ENCODE peak calls at places on chromosomes 7 and 10, in four cellular contexts. One of them, this sample, is unnamed.

GRCh38 chr10:96390460-96390864 is 31.7 kb upstream of the OPALIN start:
- DNase-seq in right atrium auricular region: peak; percentile 65
- DNase-seq in breast epithelium: peak; percentile 91
- DNase-seq in tibial artery: peak; percentile 43
- DNase-seq in this sample: no peak

GRCh38 chr7:122307228-122307619 is 2.7 kb upstream of the FEZF1 start:
- DNase-seq in tibial artery: no peak
- DNase-seq in right atrium auricular region: no peak
- DNase-seq in breast epithelium: no peak
- DNase-seq in this sample: no peak

GRCh38 chr10:121813211-121813812 is 114.5 kb downstream of the ATE1 start:
- DNase-seq in right atrium auricular region: no peak
- DNase-seq in breast epithelium: no peak
- DNase-seq in tibial artery: no peak
- DNase-seq in this sample: no peak

GRCh38 chr10:18364987-18365775 is 225.0 kb downstream of the CACNB2 start:
- DNase-seq in tibial artery: no peak
- DNase-seq in breast epithelium: no peak
- DNase-seq in right atrium auricular region: no peak
- DNase-seq in this sample: no peak

GRCh38 chr10:86311176-86311575 is 55.4 kb downstream of the GRID1 start:
- DNase-seq in right atrium auricular region: no peak
- DNase-seq in tibial artery: no peak
- DNase-seq in breast epithelium: no peak
- DNase-seq in this sample: no peak

GRCh38 chr10:29712108-29712507 is 77.3 kb upstream of the SVIL start:
- DNase-seq in right atrium auricular region: no peak
- DNase-seq in tibial artery: no peak
- DNase-seq in breast epithelium: no peak
- DNase-seq in this sample: no peak

GRCh38 chr10:91885362-91886079 is 23.8 kb downstream of the FGFBP3 start:
- DNase-seq in breast epithelium: no peak
- DNase-seq in tibial artery: no peak
- DNase-seq in right atrium auricular region: no peak
- DNase-seq in this sample: no peak

GRCh38 chr10:133258818-133259602 is 17.7 kb downstream of the ADAM8 start:
- DNase-seq in tibial artery: peak; percentile 87
- DNase-seq in right atrium auricular region: peak; percentile 96
- DNase-seq in breast epithelium: peak; percentile 89
- DNase-seq in this sample: peak; percentile 85

GRCh38 chr10:75042292-75042974 is 69.0 kb upstream of the SAMD8 start:
- DNase-seq in right atrium auricular region: no peak
- DNase-seq in tibial artery: no peak
- DNase-seq in breast epithelium: no peak
- DNase-seq in this sample: no peak

GRCh38 chr7:41207141-41207540 is 495.7 kb downstream of the INHBA start:
- DNase-seq in breast epithelium: no peak
- DNase-seq in right atrium auricular region: no peak
- DNase-seq in tibial artery: no peak
- DNase-seq in this sample: no peak

GRCh38 chr7:26910221-26910620 is 45.8 kb upstream of the SKAP2 start:
- DNase-seq in tibial artery: no peak
- DNase-seq in right atrium auricular region: no peak
- DNase-seq in breast epithelium: no peak
- DNase-seq in this sample: no peak

DNA sequence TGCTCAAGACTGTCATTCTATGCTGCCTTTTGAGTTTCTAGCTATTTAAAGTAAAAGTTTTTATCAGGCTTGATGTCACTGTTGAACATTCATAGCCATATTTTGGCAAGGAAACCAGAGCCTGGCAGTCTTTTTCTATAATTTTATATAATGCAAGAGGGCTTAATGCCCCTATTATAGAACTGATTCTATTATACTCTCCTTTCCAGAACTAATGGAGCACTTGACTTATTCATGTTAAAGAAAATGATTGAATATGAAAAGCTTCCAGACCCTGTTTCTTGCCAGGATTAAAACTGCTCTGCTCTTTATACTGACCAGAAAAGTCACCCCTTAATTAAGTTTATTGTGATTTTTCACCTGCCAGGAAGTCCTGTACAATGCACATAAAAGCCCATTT is 337.6 kb upstream of the CHRM2 start:
- DNase-seq in tibial artery: no peak
- DNase-seq in breast epithelium: no peak
- DNase-seq in right atrium auricular region: no peak
- DNase-seq in this sample: no peak
- H3K27ac ChIP-seq in tibial artery: no peak overlapping the region
- H3K27ac ChIP-seq in breast epithelium: no peak overlapping the region
- H3K27ac ChIP-seq in right atrium auricular region: no peak overlapping the region
- H3K27ac ChIP-seq in this sample: no peak overlapping the region

DNA sequence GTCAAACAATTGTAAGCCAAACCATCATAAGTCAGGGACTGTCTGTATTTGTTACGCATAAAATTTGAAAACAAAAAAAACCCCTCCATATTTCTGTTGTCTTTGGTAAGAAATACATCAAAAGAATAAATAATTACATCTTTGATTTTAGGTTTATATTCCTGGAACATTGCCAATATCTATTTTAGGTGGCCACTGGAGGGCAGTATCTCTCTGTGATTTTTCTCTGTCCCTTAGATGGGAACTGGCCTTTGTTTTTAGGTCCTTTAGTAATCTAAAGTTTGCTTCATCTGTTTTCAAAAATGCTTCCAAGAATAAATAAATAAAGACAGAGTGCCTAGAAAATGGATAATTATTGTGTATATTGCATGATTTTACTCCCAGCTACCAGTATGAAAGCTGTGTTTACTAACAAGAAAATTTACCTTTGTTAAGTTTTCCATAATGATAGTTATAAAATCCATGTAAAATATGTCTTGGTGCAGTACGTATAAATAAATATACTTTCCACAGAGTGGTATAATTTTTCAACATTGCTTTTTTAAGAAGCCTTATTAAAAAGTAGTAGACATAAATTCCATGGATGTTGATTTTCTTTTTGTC is 64.2 kb downstream of the PHYHIPL start:
- DNase-seq in breast epithelium: no peak
- DNase-seq in right atrium auricular region: no peak
- DNase-seq in tibial artery: no peak
- DNase-seq in this sample: no peak
- H3K27ac ChIP-seq in breast epithelium: no peak overlapping the region
- H3K27ac ChIP-seq in right atrium auricular region: no peak overlapping the region
- H3K27ac ChIP-seq in tibial artery: no peak overlapping the region
- H3K27ac ChIP-seq in this sample: no peak overlapping the region

DNA sequence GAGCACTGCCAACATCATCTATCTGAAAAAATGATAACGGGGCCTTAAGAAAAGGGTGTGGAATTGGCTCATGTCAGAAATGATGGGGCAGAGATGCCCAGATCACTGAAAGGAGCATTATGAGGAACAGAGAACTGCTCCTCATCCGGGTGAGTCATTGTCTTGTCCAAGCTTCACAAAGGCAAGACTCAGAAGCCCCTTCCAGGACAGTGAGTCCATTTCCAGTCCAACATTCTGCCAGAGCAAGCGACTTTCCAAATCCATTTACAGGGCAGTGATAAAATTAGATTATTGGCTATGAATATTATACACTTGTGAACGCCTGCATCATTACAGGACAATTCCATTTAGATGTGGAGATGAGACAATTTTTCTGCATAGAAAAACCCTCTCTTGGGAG is 159.8 kb downstream of the NRP1 start:
- DNase-seq in tibial artery: no peak
- DNase-seq in right atrium auricular region: no peak
- DNase-seq in breast epithelium: no peak
- DNase-seq in this sample: no peak
- H3K27ac ChIP-seq in tibial artery: no peak overlapping the region
- H3K27ac ChIP-seq in right atrium auricular region: no peak overlapping the region
- H3K27ac ChIP-seq in breast epithelium: no peak overlapping the region
- H3K27ac ChIP-seq in this sample: no peak overlapping the region

DNA sequence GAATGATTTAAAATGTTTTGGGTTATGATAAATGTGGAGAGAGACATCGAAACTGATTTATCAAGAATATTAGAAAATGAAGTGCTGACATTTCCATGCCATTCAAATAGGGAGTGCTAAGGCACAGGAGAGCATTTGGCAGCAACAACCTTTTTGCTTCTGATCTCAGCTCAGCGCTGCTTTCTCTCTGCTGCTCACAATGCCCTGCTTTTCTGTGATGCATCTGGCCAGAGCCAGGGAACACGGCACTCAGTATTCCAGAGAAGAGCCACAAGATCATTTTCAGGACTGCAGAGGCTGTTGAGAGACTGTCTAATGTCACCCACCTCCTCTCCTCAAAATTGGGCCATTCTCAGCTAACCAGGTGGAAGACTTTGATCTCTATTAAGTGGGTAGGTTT is 28.1 kb downstream of the INSYN2A start:
- DNase-seq in right atrium auricular region: no peak
- DNase-seq in breast epithelium: no peak
- DNase-seq in tibial artery: no peak
- DNase-seq in this sample: no peak
- H3K27ac ChIP-seq in right atrium auricular region: no peak overlapping the region
- H3K27ac ChIP-seq in breast epithelium: no peak overlapping the region
- H3K27ac ChIP-seq in tibial artery: no peak overlapping the region
- H3K27ac ChIP-seq in this sample: no peak overlapping the region

GRCh38 chr10:116888380-116889055 is 39.2 kb downstream of the ENO4 start:
- DNase-seq in right atrium auricular region: peak; percentile 81
- DNase-seq in breast epithelium: peak; percentile 72
- DNase-seq in tibial artery: peak; percentile 67
- DNase-seq in this sample: no peak
- H3K27ac ChIP-seq in right atrium auricular region: no peak overlapping the region
- H3K27ac ChIP-seq in breast epithelium: no peak overlapping the region
- H3K27ac ChIP-seq in tibial artery: peak overlapping the region; percentile 1
- H3K27ac ChIP-seq in this sample: no peak overlapping the region

GRCh38 chr7:31955641-31956040 is 114.6 kb downstream of the PDE1C start:
- DNase-seq in breast epithelium: no peak
- DNase-seq in tibial artery: no peak
- DNase-seq in right atrium auricular region: no peak
- DNase-seq in this sample: no peak

GRCh38 chr7:31958216-31958615 is 112.0 kb downstream of the PDE1C start:
- DNase-seq in breast epithelium: no peak
- DNase-seq in tibial artery: no peak
- DNase-seq in right atrium auricular region: no peak
- DNase-seq in this sample: no peak

GRCh38 chr7:31955021-31955420 is 115.2 kb downstream of the PDE1C start:
- DNase-seq in right atrium auricular region: no peak
- DNase-seq in tibial artery: no peak
- DNase-seq in breast epithelium: no peak
- DNase-seq in this sample: no peak

GRCh38 chr7:31957090-31957720 is 113.0 kb downstream of the PDE1C start:
- DNase-seq in right atrium auricular region: no peak
- DNase-seq in breast epithelium: no peak
- DNase-seq in tibial artery: no peak
- DNase-seq in this sample: no peak

DNA sequence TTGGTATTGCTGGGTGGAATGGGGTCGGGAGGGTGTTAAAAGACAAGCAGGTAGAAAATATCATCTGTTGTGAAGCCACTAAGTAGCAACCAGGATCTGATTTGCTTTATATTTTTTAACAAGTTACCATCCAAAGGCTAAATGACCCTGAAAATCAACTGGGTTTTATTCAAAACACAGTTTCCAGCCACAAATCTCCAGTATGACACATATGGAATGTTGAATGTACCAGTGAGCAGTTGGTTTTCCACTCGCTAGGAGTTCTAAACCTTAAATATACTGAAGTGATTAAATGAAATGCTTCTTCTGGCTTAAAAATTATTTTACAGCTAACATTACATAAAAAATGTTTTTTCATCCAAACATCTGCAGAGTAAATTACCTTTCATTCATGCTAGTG is 112.5 kb downstream of the PDE1C start:
- DNase-seq in breast epithelium: no peak
- DNase-seq in tibial artery: no peak
- DNase-seq in right atrium auricular region: no peak
- DNase-seq in this sample: no peak
- H3K27ac ChIP-seq in breast epithelium: no peak overlapping the region
- H3K27ac ChIP-seq in tibial artery: no peak overlapping the region
- H3K27ac ChIP-seq in right atrium auricular region: no peak overlapping the region
- H3K27ac ChIP-seq in this sample: no peak overlapping the region

GRCh38 chr7:117793496-117793895 is 79.7 kb downstream of the CTTNBP2 start:
- DNase-seq in tibial artery: no peak
- DNase-seq in right atrium auricular region: no peak
- DNase-seq in breast epithelium: no peak
- DNase-seq in this sample: no peak
- H3K27ac ChIP-seq in tibial artery: no peak overlapping the region
- H3K27ac ChIP-seq in right atrium auricular region: no peak overlapping the region
- H3K27ac ChIP-seq in breast epithelium: no peak overlapping the region
- H3K27ac ChIP-seq in this sample: no peak overlapping the region

GRCh38 chr7:30047124-30047523 is 18.9 kb downstream of the PLEKHA8 start:
- DNase-seq in breast epithelium: no peak
- DNase-seq in right atrium auricular region: no peak
- DNase-seq in tibial artery: no peak
- DNase-seq in this sample: no peak
- H3K27ac ChIP-seq in breast epithelium: no peak overlapping the region
- H3K27ac ChIP-seq in right atrium auricular region: no peak overlapping the region
- H3K27ac ChIP-seq in tibial artery: no peak overlapping the region
- H3K27ac ChIP-seq in this sample: no peak overlapping the region